ENCODE peak calls at places on chromosome 20, in nine cellular contexts. J is breast epithelium; V is Peyer's patch; L is tibial artery; R is IMR-90; A is PC-3; F is left ventricle myocardium inferior; S is mammary epithelial cell; E is CD4-positive, alpha-beta T cell. P is an unnamed sample.

GRCh38 chr20:59831024-59831900 is 102.2 kb downstream of the SYCP2 start:
- DNase-seq in J (peak; percentile 45), V (peak; percentile 80), L (no peak), R (no peak), A (peak; percentile 94), F (peak; percentile 9), S (peak; percentile 46), E (no peak), P (peak; percentile 82)

GRCh38 chr20:13649548-13649947 is 10.8 kb upstream of the TASP1 start:
- DNase-seq in J (no peak), V (peak; percentile 51), L (no peak), R (no peak), A (no peak), F (peak; percentile 74), S (no peak), E (no peak), P (no peak)

GRCh38 chr20:62032606-62033368 is 32.9 kb downstream of the TAF4 start:
- DNase-seq in J (no peak), V (no peak), L (no peak), R (no peak), A (no peak), F (no peak), S (no peak), E (no peak), P (no peak)

GRCh38 chr20:55200317-55200716 is 724.9 kb downstream of the DOK5 start:
- DNase-seq in J (no peak), V (no peak), L (no peak), R (no peak), A (no peak), F (no peak), S (peak; percentile 96), E (no peak), P (peak; percentile 98)

GRCh38 chr20:53040678-53041674 is 68.8 kb downstream of the TSHZ2 start:
- DNase-seq in J (peak; percentile 54), V (no peak), L (peak; percentile 76), R (no peak), A (no peak), F (no peak), S (peak; percentile 64), E (peak; percentile 4), P (peak; percentile 49)

GRCh38 chr20:46791722-46792416 is 82.4 kb downstream of the SLC2A10 start:
- DNase-seq in J (no peak), V (no peak), L (no peak), R (no peak), A (no peak), F (no peak), S (no peak), E (no peak), P (no peak)

GRCh38 chr20:1964659-1965405 is 29.0 kb downstream of the PDYN start:
- DNase-seq in J (no peak), V (no peak), L (no peak), R (no peak), A (no peak), F (no peak), S (no peak), E (no peak), P (no peak)

GRCh38 chr20:61166324-61166723 is 85.7 kb upstream of the CDH4 start:
- DNase-seq in J (no peak), V (no peak), L (no peak), R (no peak), A (no peak), F (no peak), S (no peak), E (no peak), P (peak; percentile 74)

GRCh38 chr20:21230686-21231085 is 72.4 kb upstream of the XRN2 start:
- DNase-seq in J (no peak), V (no peak), L (no peak), R (peak; percentile 13), A (peak; percentile 74), F (no peak), S (no peak), E (no peak), P (no peak)

GRCh38 chr20:21303061-21303871 is at the start of gene XRN2:
- DNase-seq in J (peak; percentile 95), V (peak; percentile 98), L (peak; percentile 97), R (peak; percentile 93), A (peak; percentile 97), F (peak; percentile 96), S (peak; percentile 95), E (peak; percentile 94), P (peak; percentile 92)

GRCh38 chr20:43959079-43959919 is 44.6 kb downstream of the TOX2 start:
- DNase-seq in J (no peak), V (peak; percentile 64), L (peak; percentile 38), R (no peak), A (peak; percentile 19), F (no peak), S (no peak), E (peak; percentile 15), P (peak; percentile 29)

GRCh38 chr20:29874476-29875202 is 1382.8 kb upstream of the DEFB115 start:
- DNase-seq in J (peak; percentile 41), V (no peak), L (no peak), R (no peak), A (no peak), F (no peak), S (no peak), E (no peak), P (no peak)

GRCh38 chr20:57570145-57570850 is 9.4 kb downstream of the PCK1 start:
- DNase-seq in J (no peak), V (no peak), L (no peak), R (no peak), A (no peak), F (no peak), S (no peak), E (no peak), P (no peak)

GRCh38 chr20:58416832-58417231 is 27.8 kb downstream of the VAPB start:
- DNase-seq in J (no peak), V (no peak), L (no peak), R (no peak), A (no peak), F (no peak), S (no peak), E (no peak), P (no peak)

GRCh38 chr20:62624719-62625455 is 17.4 kb upstream of the SLCO4A1 start:
- DNase-seq in J (peak; percentile 49), V (no peak), L (peak; percentile 82), R (no peak), A (no peak), F (no peak), S (no peak), E (no peak), P (no peak)

GRCh38 chr20:39069976-39070375 is 107.8 kb downstream of the DHX35 start:
- DNase-seq in J (no peak), V (no peak), L (no peak), R (peak; percentile 17), A (no peak), F (no peak), S (peak; percentile 45), E (no peak), P (peak; percentile 75)

GRCh38 chr20:14724465-14724864 is 387.1 kb upstream of the FLRT3 start:
- DNase-seq in J (no peak), V (no peak), L (no peak), R (no peak), A (no peak), F (no peak), S (no peak), E (no peak), P (no peak)

GRCh38 chr20:48148020-48148419 is 362.7 kb upstream of the SULF2 start:
- DNase-seq in J (no peak), V (no peak), L (no peak), R (no peak), A (no peak), F (no peak), S (no peak), E (no peak), P (no peak)

GRCh38 chr20:33261465-33261864 is 21.5 kb upstream of the BPIFB1 start:
- DNase-seq in J (no peak), V (no peak), L (peak; percentile 10), R (no peak), A (no peak), F (no peak), S (no peak), E (no peak), P (no peak)
- TF ChIP-seq CTCF in J (no peak), V (no peak), L (no peak), R (no peak), A (no peak), F (no peak), S (no peak), E (no peak), P (no peak)

DNA sequence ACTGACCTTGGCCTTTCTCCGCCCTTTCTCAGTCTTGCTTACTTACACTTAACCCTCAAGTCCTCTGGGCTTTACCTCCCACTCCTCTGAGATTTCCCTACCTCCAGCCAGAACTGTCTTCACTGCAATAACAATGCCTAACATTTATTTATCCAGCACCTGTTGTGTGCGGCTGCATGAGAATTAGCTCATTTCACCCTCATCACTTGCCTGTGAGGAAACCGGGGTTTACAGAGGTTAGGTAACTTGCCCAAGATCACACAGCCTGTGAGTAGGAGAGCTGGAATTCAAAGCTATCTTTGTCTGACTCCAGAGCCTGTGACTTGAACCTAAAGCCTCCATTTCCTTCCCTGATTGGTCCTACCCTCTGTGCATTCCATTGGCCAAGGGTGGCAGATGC is 2.5 kb downstream of the POFUT1 start:
- DNase-seq in J (no peak), V (no peak), L (no peak), R (peak; percentile 40), A (no peak), F (no peak), S (no peak), E (no peak), P (no peak)
- H3K27ac ChIP-seq in J (no peak overlapping the region), V (no peak overlapping the region), L (no peak overlapping the region), R (no peak overlapping the region), A (no peak overlapping the region), F (no peak overlapping the region), S (no peak overlapping the region), E (no peak overlapping the region), P (no peak overlapping the region)

GRCh38 chr20:40446868-40447267 is 242.2 kb downstream of the MAFB start:
- DNase-seq in J (no peak), V (no peak), L (no peak), R (no peak), A (no peak), F (no peak), S (no peak), E (no peak), P (no peak)
- TF ChIP-seq CTCF in J (no peak), V (no peak), L (no peak), R (no peak), A (no peak), F (no peak), S (no peak), E (no peak), P (peak; percentile 21)

GRCh38 chr20:41169184-41169690 is 31.9 kb downstream of the PLCG1 start:
- DNase-seq in J (peak; percentile 17), V (no peak), L (peak; percentile 28), R (no peak), A (no peak), F (no peak), S (no peak), E (no peak), P (no peak)

GRCh38 chr20:41169791-41170351 is 32.5 kb downstream of the PLCG1 start:
- DNase-seq in J (peak; percentile 36), V (peak; percentile 34), L (peak; percentile 61), R (peak; percentile 78), A (peak; percentile 76), F (no peak), S (peak; percentile 91), E (no peak), P (peak; percentile 91)

GRCh38 chr20:41167481-41168253 is 30.3 kb downstream of the PLCG1 start:
- DNase-seq in J (peak; percentile 37), V (peak; percentile 42), L (peak; percentile 43), R (no peak), A (no peak), F (no peak), S (no peak), E (no peak), P (no peak)

GRCh38 chr20:41167118-41167470 is 29.8 kb downstream of the PLCG1 start:
- DNase-seq in J (peak; percentile 42), V (peak; percentile 43), L (peak; percentile 52), R (no peak), A (no peak), F (no peak), S (no peak), E (no peak), P (no peak)

GRCh38 chr20:41168281-41169183 is 31.2 kb downstream of the PLCG1 start:
- DNase-seq in J (peak; percentile 37), V (peak; percentile 39), L (peak; percentile 64), R (no peak), A (no peak), F (no peak), S (no peak), E (no peak), P (no peak)
- H3K27ac ChIP-seq in J (no peak overlapping the region), V (no peak overlapping the region), L (no peak overlapping the region), R (no peak overlapping the region), A (no peak overlapping the region), F (peak overlapping the region; percentile 21), S (no peak overlapping the region), E (peak overlapping the region; percentile 58), P (no peak overlapping the region)

P was measured in foreskin keratinocyte.